ENCODE peak calls at places on chromosomes 5 and 9, in four cellular contexts. W, Z, O and R are unnamed samples.

GRCh38 chr9:104258289-104259045 is 164.4 kb downstream of the SMC2 start:
- DNase-seq in W (no peak), Z (no peak), O (peak; percentile 22), R (no peak)

GRCh38 chr9:80951675-80952074 is 737.7 kb downstream of the TLE1 start:
- DNase-seq in W (no peak), Z (no peak), O (no peak), R (no peak)

GRCh38 chr5:168858371-168858770 is 279.2 kb upstream of the PANK3 start:
- DNase-seq in W (no peak), Z (no peak), O (no peak), R (no peak)

GRCh38 chr5:156913719-156914370 is 49.2 kb downstream of the TIMD4 start:
- DNase-seq in W (no peak), Z (no peak), O (no peak), R (no peak)

GRCh38 chr9:128123451-128124080 is 4.0 kb downstream of the PTGES2 start:
- DNase-seq in W (no peak), Z (no peak), O (no peak), R (no peak)

GRCh38 chr5:62812653-62813329 is 234.2 kb downstream of the LRRC70 start:
- DNase-seq in W (no peak), Z (no peak), O (no peak), R (no peak)

GRCh38 chr5:157486861-157487260 is 26.8 kb downstream of the NIPAL4 start:
- DNase-seq in W (no peak), Z (no peak), O (no peak), R (no peak)

GRCh38 chr5:54217826-54218503 is 92.4 kb downstream of the ARL15 start:
- DNase-seq in W (peak; percentile 69), Z (no peak), O (no peak), R (no peak)

GRCh38 chr5:133193794-133194193 is 142.0 kb downstream of the HSPA4 start:
- DNase-seq in W (no peak), Z (no peak), O (no peak), R (no peak)

GRCh38 chr5:154520861-154521453 is 42.9 kb upstream of the HAND1 start:
- DNase-seq in W (peak; percentile 81), Z (no peak), O (peak; percentile 33), R (no peak)

GRCh38 chr5:68460147-68460760 is 244.7 kb downstream of the PIK3R1 start:
- DNase-seq in W (peak; percentile 73), Z (peak; percentile 13), O (no peak), R (no peak)

GRCh38 chr9:117046666-117047327 is 359.7 kb downstream of the TRIM32 start:
- DNase-seq in W (no peak), Z (no peak), O (no peak), R (no peak)

GRCh38 chr9:113222482-113222841 is 1.1 kb downstream of the SLC31A1 start:
- DNase-seq in W (peak; percentile 1), Z (no peak), O (no peak), R (no peak)

GRCh38 chr5:98921947-98922508 is 6.8 kb downstream of the CHD1 start:
- DNase-seq in W (no peak), Z (no peak), O (no peak), R (no peak)

GRCh38 chr5:171882118-171882517 is 96.5 kb downstream of the SMIM23 start:
- DNase-seq in W (no peak), Z (no peak), O (no peak), R (no peak)

GRCh38 chr5:176362098-176362442 is 506 bp upstream of the KIAA1191 start:
- DNase-seq in W (no peak), Z (no peak), O (no peak), R (no peak)

GRCh38 chr5:33049845-33050244 is 338.7 kb downstream of the NPR3 start:
- DNase-seq in W (no peak), Z (no peak), O (no peak), R (no peak)

GRCh38 chr5:64557911-64558310 is 52.1 kb downstream of the RGS7BP start:
- DNase-seq in W (no peak), Z (no peak), O (no peak), R (no peak)

GRCh38 chr9:26809795-26810194 is 82.8 kb downstream of the CAAP1 start:
- DNase-seq in W (no peak), Z (no peak), O (no peak), R (no peak)

GRCh38 chr9:121326130-121326838 is 43.8 kb downstream of the STOM start:
- DNase-seq in W (no peak), Z (no peak), O (peak; percentile 63), R (peak; percentile 96)

GRCh38 chr5:135452366-135453030 is 347 bp upstream of the TIFAB start:
- DNase-seq in W (no peak), Z (no peak), O (peak; percentile 18), R (no peak)

GRCh38 chr5:133769842-133770241 is 157.5 kb upstream of the FSTL4 start:
- DNase-seq in W (no peak), Z (no peak), O (no peak), R (no peak)

GRCh38 chr5:36066540-36067210 is at the start of gene UGT3A2:
- DNase-seq in W (peak; percentile 80), Z (no peak), O (no peak), R (no peak)

GRCh38 chr5:56414056-56414455 is 180.9 kb upstream of the ANKRD55 start:
- DNase-seq in W (no peak), Z (no peak), O (no peak), R (no peak)

GRCh38 chr5:38022621-38023020 is 182.8 kb upstream of the GDNF start:
- DNase-seq in W (no peak), Z (no peak), O (no peak), R (no peak)

GRCh38 chr5:13536921-13537320 is 407.6 kb downstream of the DNAH5 start:
- DNase-seq in W (no peak), Z (no peak), O (no peak), R (no peak)

GRCh38 chr9:135468866-135469521 is 10.6 kb upstream of the PPP1R26 start:
- DNase-seq in W (no peak), Z (no peak), O (no peak), R (no peak)

GRCh38 chr5:61658592-61659008 is 326.5 kb downstream of the ZSWIM6 start:
- DNase-seq in W (peak; percentile 92), Z (peak; percentile 64), O (peak; percentile 81), R (peak; percentile 84)
- H3K4me3 ChIP-seq in W (no peak overlapping the region), Z (no peak overlapping the region), O (peak overlapping the region; percentile 10), R (no peak overlapping the region)

GRCh38 chr5:150488519-150489357 is 19.2 kb upstream of the NDST1 start:
- DNase-seq in W (no peak), Z (no peak), O (peak; percentile 78), R (no peak)

GRCh38 chr5:150490296-150490669 is 17.6 kb upstream of the NDST1 start:
- DNase-seq in W (no peak), Z (no peak), O (no peak), R (no peak)

GRCh38 chr5:150487199-150488061 is 20.5 kb upstream of the NDST1 start:
- DNase-seq in W (no peak), Z (no peak), O (peak; percentile 71), R (no peak)

GRCh38 chr5:150490754-150491153 is 17.2 kb upstream of the NDST1 start:
- DNase-seq in W (no peak), Z (no peak), O (no peak), R (no peak)

GRCh38 chr5:150489358-150490295 is 18.3 kb upstream of the NDST1 start:
- DNase-seq in W (no peak), Z (no peak), O (peak; percentile 60), R (no peak)
- H3K4me3 ChIP-seq in W (no peak overlapping the region), Z (no peak overlapping the region), O (peak overlapping the region; percentile 3), R (no peak overlapping the region)

GRCh38 chr5:23639326-23639725 is 131.9 kb downstream of the PRDM9 start:
- DNase-seq in W (no peak), Z (no peak), O (no peak), R (no peak)
- H3K4me3 ChIP-seq in W (no peak overlapping the region), Z (no peak overlapping the region), O (no peak overlapping the region), R (no peak overlapping the region)

GRCh38 chr9:93130861-93131481 is 3.1 kb downstream of the NINJ1 start:
- DNase-seq in W (no peak), Z (no peak), O (peak; percentile 58), R (peak; percentile 77)
- H3K4me3 ChIP-seq in W (no peak overlapping the region), Z (no peak overlapping the region), O (no peak overlapping the region), R (peak overlapping the region; percentile 82)

GRCh38 chr5:80956272-80956671 is 3.9 kb upstream of the RASGRF2 start:
- DNase-seq in W (no peak), Z (no peak), O (no peak), R (no peak)
- H3K4me3 ChIP-seq in W (no peak overlapping the region), Z (no peak overlapping the region), O (no peak overlapping the region), R (no peak overlapping the region)

DNA sequence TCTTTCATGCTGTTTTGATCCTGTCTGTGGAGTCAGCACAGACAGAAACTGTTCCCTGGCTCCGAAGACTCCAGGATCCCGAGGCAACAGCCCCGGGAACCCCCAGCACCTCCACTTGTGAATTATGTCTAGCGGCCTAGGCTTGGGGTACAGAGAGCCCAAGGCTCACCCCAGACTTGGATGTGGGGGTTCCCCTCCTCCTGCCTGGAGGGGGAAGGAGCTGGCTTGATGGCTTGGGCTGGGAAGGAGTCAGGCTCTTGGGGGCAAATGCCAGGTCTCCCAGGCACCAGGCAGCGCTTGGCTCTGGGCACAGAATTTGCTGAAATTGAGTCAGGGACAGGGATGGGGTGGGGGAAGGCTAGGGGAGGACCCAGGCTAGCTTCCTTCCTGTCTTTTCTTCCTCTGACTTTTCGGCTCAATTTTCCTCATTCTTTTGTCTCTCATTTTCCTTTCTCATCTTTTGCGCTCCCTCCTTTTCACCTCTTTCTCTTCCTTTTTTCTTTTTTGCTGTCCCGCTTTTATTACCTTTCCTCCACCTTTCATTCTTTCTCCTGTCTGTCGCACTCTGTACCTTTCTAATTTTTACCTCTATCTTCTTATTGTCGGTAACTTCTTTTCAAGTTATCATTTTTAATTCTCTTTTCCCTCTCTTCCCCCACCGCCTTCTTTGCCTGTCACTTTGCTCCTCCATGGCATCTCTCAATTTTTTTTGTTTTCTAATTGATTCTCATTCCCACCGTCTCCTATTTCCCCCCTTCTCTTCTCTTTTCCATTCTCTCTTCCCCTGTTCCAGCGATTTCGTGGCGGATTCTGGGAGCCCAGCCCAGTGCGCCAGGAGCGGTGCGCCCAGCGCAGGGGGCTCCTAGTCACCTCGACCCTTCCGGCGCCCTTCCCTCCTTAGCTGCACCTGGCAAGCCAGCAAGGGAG is 10.5 kb downstream of the MSX2 start:
- DNase-seq in W (no peak), Z (no peak), O (no peak), R (no peak)
- H3K4me3 ChIP-seq in W (peak overlapping the region; percentile 34), Z (no peak overlapping the region), O (no peak overlapping the region), R (peak overlapping the region; percentile 13)

DNA sequence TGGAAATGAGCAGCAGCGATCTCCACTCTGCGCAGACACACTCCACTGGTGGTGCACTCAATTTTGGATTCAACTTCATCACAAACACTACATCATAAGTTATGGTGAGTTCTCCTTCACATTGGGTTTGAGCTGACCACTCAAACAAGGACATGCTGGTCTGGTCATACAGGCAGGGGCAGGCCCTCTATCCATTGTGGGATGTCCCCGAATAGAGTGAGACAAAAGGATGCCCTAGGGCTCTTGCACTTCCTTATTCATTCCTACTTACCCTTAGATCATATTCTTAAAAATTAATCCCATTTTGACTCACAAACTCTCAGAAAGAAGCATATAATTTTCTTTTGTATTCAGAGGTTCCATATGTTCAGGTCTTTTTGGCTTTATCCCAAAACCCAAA is 16.3 kb upstream of the PJA2 start:
- DNase-seq in W (no peak), Z (no peak), O (no peak), R (no peak)
- H3K4me3 ChIP-seq in W (no peak overlapping the region), Z (no peak overlapping the region), O (no peak overlapping the region), R (no peak overlapping the region)